ENCODE peak calls at places on chromosomes 3 and 15, in five cellular contexts. K, J, O, N and R are unnamed samples.

GRCh38 chr3:71616571-71617021 is 33.1 kb upstream of the FOXP1 start:
- DNase-seq in K (no peak), O (no peak), J (no peak), N (no peak), R (no peak)

GRCh38 chr15:25724899-25725298 is 138.2 kb downstream of the ATP10A start:
- DNase-seq in N (peak), J (no peak), K (no peak), O (no peak), R (peak)

GRCh38 chr3:65548848-65549625 is 489.7 kb downstream of the MAGI1 start:
- DNase-seq in K (no peak), J (no peak), O (no peak), N (no peak), R (peak)

GRCh38 chr3:170560717-170561382 is 25.0 kb downstream of the SLC7A14 start:
- DNase-seq in N (no peak), K (no peak), J (no peak), O (no peak), R (no peak)

GRCh38 chr3:142180761-142181362 is 31.5 kb upstream of the TFDP2 start:
- DNase-seq in N (peak), O (no peak), K (peak), J (peak), R (peak)

GRCh38 chr3:46646700-46647099 is 34.4 kb downstream of the FAM240A start:
- DNase-seq in K (no peak), O (no peak), N (no peak), J (no peak), R (no peak)

GRCh38 chr15:95169701-95170459 is 938.5 kb downstream of the MCTP2 start:
- DNase-seq in K (peak), O (no peak), N (peak), J (peak), R (peak)

GRCh38 chr3:126040386-126040785 is 43.5 kb downstream of the SLC41A3 start:
- DNase-seq in K (no peak), J (no peak), O (no peak), N (peak), R (no peak)

GRCh38 chr3:147157629-147158028 is 248.7 kb downstream of the ZIC4 start:
- DNase-seq in J (no peak), O (no peak), N (no peak), K (no peak), R (no peak)

GRCh38 chr3:173399001-173399400 is 1.5 kb downstream of the NLGN1 start:
- DNase-seq in K (no peak), J (no peak), N (no peak), O (no peak), R (no peak)

GRCh38 chr15:57551717-57552677 is 39.7 kb upstream of the MYZAP start:
- DNase-seq in O (no peak), N (peak), J (no peak), K (no peak), R (no peak)

GRCh38 chr3:16692486-16693378 is 87.5 kb upstream of the DAZL start:
- DNase-seq in N (no peak), K (no peak), J (no peak), O (no peak), R (no peak)

GRCh38 chr3:185824467-185825378 is at the start of gene IGF2BP2:
- DNase-seq in O (peak), K (peak), J (peak), N (peak), R (peak)

GRCh38 chr3:159150176-159150575 is 348.3 kb downstream of the MFSD1 start:
- DNase-seq in J (no peak), N (no peak), K (no peak), O (no peak), R (no peak)

GRCh38 chr15:75028991-75029377 is 5.6 kb downstream of the PPCDC start:
- DNase-seq in O (no peak), J (no peak), K (no peak), N (no peak), R (no peak)

GRCh38 chr15:64134322-64134829 is 17.2 kb upstream of the SNX22 start:
- DNase-seq in O (peak), N (peak), K (no peak), J (no peak), R (peak)

GRCh38 chr3:129793356-129793755 is 100.2 kb downstream of the TMCC1 start:
- DNase-seq in N (no peak), J (no peak), K (no peak), O (no peak), R (no peak)

GRCh38 chr15:23401627-23402026 is 45.4 kb downstream of the GOLGA6L2 start:
- DNase-seq in J (no peak), O (no peak), N (no peak), K (no peak), R (no peak)

GRCh38 chr15:38367476-38367875 is 86.5 kb upstream of the FAM98B start:
- DNase-seq in N (no peak), K (no peak), J (no peak), O (no peak), R (no peak)

GRCh38 chr3:13274874-13275332 is 145.2 kb downstream of the NUP210 start:
- DNase-seq in K (no peak), O (no peak), N (no peak), J (no peak), R (no peak)

GRCh38 chr3:183826448-183826847 is 1.1 kb upstream of the MAP6D1 start:
- DNase-seq in O (no peak), J (no peak), K (no peak), N (no peak), R (no peak)

GRCh38 chr3:143037867-143038266 is 36.5 kb downstream of the U2SURP start:
- DNase-seq in O (no peak), K (no peak), N (no peak), J (no peak), R (no peak)

GRCh38 chr3:190058486-190059241 is 62.0 kb downstream of the P3H2 start:
- DNase-seq in K (no peak), J (no peak), N (no peak), O (no peak), R (no peak)

GRCh38 chr15:72982750-72983149 is 69.5 kb upstream of the NEO1 start:
- DNase-seq in J (no peak), O (no peak), N (no peak), K (no peak), R (no peak)

GRCh38 chr3:49929333-49930240 is at the start of gene MON1A:
- DNase-seq in O (peak), N (peak), K (peak), J (peak), R (peak)
- TF ChIP-seq POLR2A in O (peak), N (no peak), K (peak), J (peak), R (no peak)

DNA sequence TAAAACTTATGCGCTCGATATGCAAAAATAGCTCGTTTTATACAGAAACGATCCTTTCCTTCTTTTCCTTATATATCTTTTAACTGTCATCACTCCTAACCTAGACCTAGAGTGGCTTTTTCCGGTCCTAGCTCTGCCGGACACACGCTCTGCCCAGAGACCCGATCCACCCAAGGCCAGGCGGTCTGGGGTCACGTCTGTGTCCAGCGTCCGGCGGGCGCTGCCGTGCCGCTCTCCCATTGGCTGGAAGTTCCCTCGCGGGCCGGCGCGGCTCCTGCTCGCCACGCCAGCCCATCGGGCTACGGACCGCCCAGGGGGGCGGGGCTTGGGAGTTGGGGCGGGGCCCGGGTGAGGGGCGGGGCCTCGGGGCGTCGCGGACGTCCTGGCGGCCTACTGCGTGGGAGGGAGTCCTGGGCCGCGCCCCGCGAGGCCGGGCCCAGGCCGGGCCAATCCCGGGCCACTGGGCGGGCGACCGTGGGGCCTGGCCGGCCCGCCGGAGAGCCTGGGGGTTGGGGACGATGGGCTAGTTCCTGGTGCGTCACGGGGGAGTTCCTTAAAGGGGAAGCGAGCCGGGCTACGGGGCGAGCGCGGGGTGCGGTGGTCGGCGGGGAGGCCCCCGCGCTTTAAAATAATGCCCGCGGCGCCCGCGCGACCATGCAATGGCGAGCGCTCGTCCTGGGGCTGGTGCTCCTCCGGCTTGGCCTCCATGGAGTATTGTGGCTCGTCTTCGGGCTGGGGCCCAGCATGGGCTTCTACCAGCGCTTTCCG is at the start of gene EDEM1:
- DNase-seq in N (peak), O (peak), J (peak), K (peak), R (peak)
- TF ChIP-seq POLR2A in N (peak), O (peak), J (peak), K (peak), R (peak)

GRCh38 chr15:47339800-47340575 is 377.3 kb upstream of the SEMA6D start:
- DNase-seq in O (no peak), J (no peak), K (no peak), N (no peak), R (no peak)
- TF ChIP-seq POLR2A in O (no peak), J (no peak), K (no peak), N (no peak), R (no peak)

DNA sequence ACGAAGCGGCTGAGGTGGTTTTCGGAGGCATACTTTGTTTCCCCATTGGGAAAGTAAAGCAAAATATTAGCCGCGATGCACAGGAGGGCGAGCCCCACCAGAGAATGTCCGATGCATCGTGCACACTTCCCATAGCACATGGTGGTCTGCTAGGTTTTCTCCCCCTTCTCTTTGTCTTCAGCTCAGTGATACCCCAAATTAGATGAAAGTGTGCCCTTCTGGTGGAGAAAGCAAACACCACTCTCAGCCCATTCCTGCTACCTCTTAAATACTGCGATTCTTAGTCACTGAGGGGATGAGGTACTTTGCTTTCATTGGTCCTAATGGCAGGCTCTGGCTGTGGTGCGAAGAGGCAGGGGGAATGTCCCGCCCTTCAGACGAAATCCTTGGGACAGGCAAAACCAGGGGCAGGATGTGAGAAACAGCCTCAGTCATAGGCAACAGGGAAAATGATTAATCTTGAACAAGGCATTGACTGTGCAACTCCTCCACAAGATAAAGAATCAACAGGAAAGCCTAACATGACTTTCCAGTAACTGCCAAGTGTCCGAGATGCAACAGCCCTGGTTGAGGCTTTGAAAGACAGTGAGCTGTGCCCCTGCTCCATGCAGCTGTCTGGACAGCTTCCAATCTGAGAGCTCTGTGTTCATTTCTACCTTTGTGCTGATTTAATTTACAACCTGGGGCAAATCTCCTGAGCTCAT is at the start of gene TM4SF1:
- DNase-seq in O (peak), J (peak), K (peak), N (peak), R (no peak)
- TF ChIP-seq POLR2A in O (peak), J (peak), K (no peak), N (peak), R (no peak)